ENCODE peak calls at places on chromosomes 12 and 14, in nine cellular contexts. Z, H, C, P, R, L, I, K and J are unnamed samples.
A peak's percentile ranks its signal among the peaks of the same experiment; 100 is the strongest.

GRCh38 chr12:76909290-76909689 is 30.5 kb upstream of the CSRP2 start:
- DNase-seq in H (no peak), Z (no peak), L (no peak), I (peak; percentile 15), R (no peak), C (no peak), P (no peak), K (no peak), J (no peak)

GRCh38 chr14:76955575-76956252 is 72.8 kb downstream of the IRF2BPL start:
- DNase-seq in L (peak; percentile 84), I (no peak), K (peak; percentile 57), R (no peak), Z (no peak), H (peak; percentile 81), C (no peak), P (peak; percentile 33), J (no peak)

GRCh38 chr12:124939428-124940142 is 25.1 kb upstream of the UBC start:
- DNase-seq in Z (peak; percentile 96), P (peak; percentile 67), R (peak; percentile 95), L (peak; percentile 88), H (peak; percentile 95), C (peak; percentile 85), I (peak; percentile 92), K (peak; percentile 91), J (peak; percentile 92)

GRCh38 chr12:65925626-65926025 is 101.3 kb downstream of the HMGA2 start:
- DNase-seq in R (no peak), I (no peak), C (no peak), P (no peak), H (no peak), K (peak; percentile 34), L (no peak), Z (no peak), J (no peak)

GRCh38 chr12:99453831-99454538 is 193.6 kb upstream of the GARIN6 start:
- DNase-seq in R (no peak), K (no peak), I (no peak), P (no peak), Z (no peak), L (no peak), C (no peak), H (no peak), J (no peak)

GRCh38 chr14:99564903-99565259 is 39.1 kb downstream of the CCDC85C start:
- DNase-seq in I (peak; percentile 46), Z (no peak), K (no peak), L (no peak), R (no peak), H (no peak), C (no peak), P (no peak), J (no peak)

GRCh38 chr12:122174155-122174845 is at the start of gene IL31:
- DNase-seq in R (no peak), P (no peak), H (no peak), Z (no peak), K (no peak), C (no peak), L (no peak), I (no peak), J (no peak)

GRCh38 chr12:132595183-132595582 is 15.2 kb downstream of the LRCOL1 start:
- DNase-seq in P (no peak), R (no peak), L (no peak), H (no peak), I (no peak), Z (no peak), C (no peak), K (no peak), J (no peak)

GRCh38 chr12:102172436-102172835 is 25.2 kb downstream of the PMCH start:
- DNase-seq in L (no peak), C (no peak), H (peak; percentile 37), I (no peak), Z (peak; percentile 87), R (no peak), P (no peak), K (no peak), J (no peak)

GRCh38 chr14:81517798-81518398 is 15.8 kb downstream of the SEL1L start:
- DNase-seq in P (no peak), I (no peak), C (no peak), R (no peak), L (no peak), H (peak; percentile 57), K (peak; percentile 66), Z (peak; percentile 43), J (no peak)

GRCh38 chr14:88505621-88506020 is 49.2 kb downstream of the PTPN21 start:
- DNase-seq in L (no peak), Z (no peak), H (no peak), C (no peak), R (no peak), I (no peak), K (no peak), P (no peak), J (no peak)

GRCh38 chr12:58575281-58575680 is 345.0 kb downstream of the LRIG3 start:
- DNase-seq in L (peak; percentile 25), P (no peak), H (peak; percentile 85), Z (peak; percentile 61), I (no peak), R (no peak), C (no peak), K (peak; percentile 23), J (no peak)

GRCh38 chr12:6182279-6182898 is 17.8 kb upstream of the CD9 start:
- DNase-seq in H (peak; percentile 99), P (peak; percentile 52), R (no peak), C (no peak), K (peak; percentile 52), I (no peak), Z (peak; percentile 94), L (peak; percentile 92), J (no peak)

GRCh38 chr12:123532021-123532420 is 1.5 kb downstream of the RILPL1 start:
- DNase-seq in C (no peak), Z (peak; percentile 50), I (no peak), P (no peak), L (peak; percentile 16), K (peak; percentile 21), R (no peak), H (peak; percentile 10), J (no peak)

GRCh38 chr14:101736585-101736984 is 24.9 kb upstream of the PPP2R5C start:
- DNase-seq in Z (no peak), I (no peak), H (no peak), R (no peak), K (no peak), C (no peak), L (no peak), P (no peak), J (no peak)

GRCh38 chr14:54722791-54723432 is 156.0 kb downstream of the SAMD4A start:
- DNase-seq in H (no peak), Z (peak; percentile 68), P (peak; percentile 34), I (no peak), R (no peak), L (peak; percentile 60), C (no peak), K (no peak), J (peak; percentile 20)

GRCh38 chr14:65187421-65188049 is 85.2 kb upstream of the MAX start:
- DNase-seq in K (no peak), P (no peak), I (no peak), L (no peak), Z (no peak), C (no peak), R (no peak), H (no peak), J (no peak)

GRCh38 chr14:65186951-65187350 is 84.6 kb upstream of the MAX start:
- DNase-seq in C (no peak), H (no peak), P (no peak), K (no peak), I (no peak), R (no peak), Z (no peak), L (no peak), J (no peak)

GRCh38 chr14:65185859-65186258 is 83.5 kb upstream of the MAX start:
- DNase-seq in H (no peak), I (no peak), C (no peak), P (no peak), R (no peak), L (no peak), K (no peak), Z (no peak), J (no peak)

GRCh38 chr14:65180725-65181025 is 78.4 kb upstream of the MAX start:
- DNase-seq in C (no peak), L (no peak), R (no peak), P (no peak), Z (no peak), H (no peak), I (no peak), K (no peak), J (no peak)

DNA sequence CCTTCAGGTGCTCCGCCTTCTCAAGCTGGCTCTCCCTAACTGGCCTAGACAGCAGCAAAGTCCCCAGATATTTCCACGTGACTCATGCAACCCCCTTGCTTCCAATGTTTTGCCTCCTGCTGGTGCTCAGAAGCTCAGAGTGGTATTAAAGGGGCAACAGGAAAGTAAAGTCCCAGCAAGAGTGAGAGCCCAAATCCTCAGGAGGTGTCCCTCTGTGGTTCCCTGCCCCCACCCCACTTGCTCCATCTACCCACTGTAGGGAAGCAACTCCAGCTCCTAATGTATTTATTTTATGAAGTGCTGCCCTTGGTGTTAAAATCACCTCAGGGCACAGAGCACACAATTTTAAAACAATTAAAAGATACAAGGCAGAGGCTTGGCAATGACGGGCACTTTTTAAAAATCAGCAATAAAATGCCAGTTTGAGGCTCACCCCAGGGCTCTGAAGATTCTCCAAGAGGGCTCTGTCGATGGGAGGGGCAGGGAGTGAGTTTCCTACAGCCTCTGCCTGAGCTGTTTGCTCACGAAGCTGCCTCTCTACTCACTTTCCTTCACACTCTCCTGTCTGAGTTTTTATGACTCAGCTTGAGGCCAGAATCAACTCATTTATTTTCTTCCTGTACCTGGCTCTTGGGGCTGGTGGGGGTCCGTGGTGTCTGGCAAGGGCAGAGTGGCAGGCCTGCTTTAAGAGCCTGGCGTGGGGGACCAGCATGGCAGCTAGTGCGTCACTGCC is 81.9 kb upstream of the MAX start:
- DNase-seq in I (no peak), K (no peak), R (no peak), H (no peak), C (no peak), Z (peak; percentile 22), P (no peak), L (peak; percentile 78), J (no peak)
- TF ChIP-seq CTCF in I (no peak), K (no peak), R (no peak), H (no peak), C (no peak), Z (no peak), P (no peak), L (no peak), J (no peak)

GRCh38 chr14:91569301-91569700 is 59.2 kb upstream of the PPP4R3A start:
- DNase-seq in H (no peak), C (no peak), R (no peak), K (no peak), L (no peak), I (no peak), P (no peak), Z (no peak), J (no peak)
- TF ChIP-seq CTCF in H (no peak), C (no peak), R (no peak), K (no peak), L (no peak), I (no peak), P (no peak), Z (no peak), J (no peak)

GRCh38 chr12:90015228-90015627 is 306.6 kb upstream of the ATP2B1 start:
- DNase-seq in K (no peak), R (no peak), C (no peak), P (no peak), Z (peak; percentile 51), H (no peak), I (no peak), L (peak; percentile 55), J (no peak)
- TF ChIP-seq CTCF in K (no peak), R (no peak), C (no peak), P (no peak), Z (no peak), H (no peak), I (no peak), L (no peak), J (no peak)

GRCh38 chr12:95943231-95943842 is at the start of gene AMDHD1:
- DNase-seq in Z (peak; percentile 51), I (peak; percentile 77), H (peak; percentile 42), R (peak; percentile 78), C (peak; percentile 60), L (peak; percentile 59), P (peak; percentile 53), K (peak; percentile 40), J (peak; percentile 73)
- TF ChIP-seq CTCF in Z (no peak), I (no peak), H (peak; percentile 15), R (peak; percentile 66), C (peak; percentile 44), L (peak; percentile 31), P (peak; percentile 25), K (peak; percentile 35), J (no peak)